ENCODE peak calls at places on chromosome 18, in ten cellular contexts. O is fibroblast of villous mesenchyme; L is left cardiac atrium; H is RPMI7951; I is upper lobe of right lung; E is HEK293T; W is lung microvascular endothelial cell; G is AG08396; S is stimulated activated naive CD8-positive, alpha-beta T cell treated with anti-CD3 and anti-CD28 coated beads, Interleukin-15, Interleukin-2, amounts not matched to agents 100 U/mL and 50 U/mL, for 24 hours; P is naive thymus-derived CD8-positive, alpha-beta T cell. T is an unnamed sample.

GRCh38 chr18:8858888-8859511 is 153.6 kb downstream of the MTCL1 start:
- DNase-seq in I (no peak), S (no peak), W (no peak), G (peak; percentile 88), L (no peak), O (peak; percentile 97), E (no peak), H (peak; percentile 90), P (no peak), T (no peak)

GRCh38 chr18:11468120-11468519 is 141.3 kb upstream of the SLC35G4 start:
- DNase-seq in S (no peak), E (no peak), P (no peak), O (no peak), H (no peak), I (no peak), G (no peak), W (no peak), L (no peak), T (no peak)

GRCh38 chr18:35467624-35468016 is 30.1 kb downstream of the INO80C start:
- DNase-seq in S (no peak), H (no peak), G (no peak), O (no peak), I (no peak), W (no peak), P (no peak), E (no peak), L (no peak), T (no peak)

GRCh38 chr18:50602466-50602865 is 42.6 kb downstream of the MAPK4 start:
- DNase-seq in H (no peak), G (no peak), W (no peak), I (no peak), O (no peak), P (no peak), S (no peak), L (no peak), E (no peak), T (no peak)

GRCh38 chr18:63505566-63506335 is 29.0 kb downstream of the SERPINB5 start:
- DNase-seq in H (peak; percentile 34), W (peak; percentile 31), E (peak; percentile 32), L (no peak), O (peak; percentile 22), I (no peak), G (peak; percentile 21), P (no peak), S (peak; percentile 50), T (no peak)

GRCh38 chr18:74579704-74580103 is 18.0 kb upstream of the ZNF407 start:
- DNase-seq in S (no peak), O (no peak), E (no peak), H (no peak), P (no peak), L (no peak), G (no peak), I (no peak), W (no peak), T (no peak)

GRCh38 chr18:50194623-50195532 is at the start of gene MYO5B:
- DNase-seq in P (peak; percentile 12), E (peak; percentile 67), I (peak; percentile 93), G (peak; percentile 31), L (peak; percentile 46), H (no peak), S (peak; percentile 69), W (peak; percentile 11), O (no peak), T (no peak)

GRCh38 chr18:45165871-45166270 is 449.4 kb upstream of the SLC14A2 start:
- DNase-seq in S (no peak), G (no peak), L (no peak), H (peak; percentile 62), O (peak; percentile 21), W (no peak), P (no peak), E (no peak), I (no peak), T (no peak)

GRCh38 chr18:9842446-9842845 is 43.3 kb upstream of the TXNDC2 start:
- DNase-seq in P (no peak), G (no peak), E (no peak), H (no peak), L (no peak), I (no peak), W (no peak), S (no peak), O (no peak), T (no peak)

GRCh38 chr18:51077217-51077616 is 47.2 kb downstream of the SMAD4 start:
- DNase-seq in L (no peak), I (no peak), G (no peak), S (no peak), W (no peak), E (no peak), H (peak; percentile 27), P (no peak), O (peak; percentile 82), T (no peak)

GRCh38 chr18:44325903-44326650 is 354.6 kb upstream of the SETBP1 start:
- DNase-seq in G (peak; percentile 5), I (no peak), E (peak; percentile 4), P (no peak), S (peak; percentile 29), O (peak; percentile 67), L (peak; percentile 66), H (peak; percentile 19), W (peak; percentile 84), T (peak; percentile 64)

GRCh38 chr18:69878534-69878933 is 69.1 kb downstream of the CD226 start:
- DNase-seq in I (no peak), L (no peak), S (no peak), G (no peak), O (no peak), P (no peak), W (no peak), E (no peak), H (no peak), T (no peak)

GRCh38 chr18:26568926-26569700 is 20.8 kb upstream of the KCTD1 start:
- DNase-seq in L (no peak), S (no peak), P (no peak), I (no peak), O (no peak), H (no peak), G (no peak), W (no peak), E (no peak), T (no peak)

GRCh38 chr18:79477711-79478483 is 82.2 kb downstream of the NFATC1 start:
- DNase-seq in W (no peak), I (no peak), E (no peak), L (peak; percentile 20), S (no peak), P (no peak), H (no peak), O (no peak), G (no peak), T (no peak)

GRCh38 chr18:54918060-54918459 is 41.2 kb downstream of the CCDC68 start:
- DNase-seq in L (no peak), G (no peak), W (no peak), I (no peak), O (no peak), H (no peak), E (no peak), S (no peak), P (no peak), T (no peak)

GRCh38 chr18:56570971-56571370 is 67.4 kb downstream of the TXNL1 start:
- DNase-seq in S (no peak), I (no peak), G (no peak), P (no peak), L (no peak), O (no peak), W (no peak), H (no peak), E (no peak), T (no peak)

GRCh38 chr18:12287684-12288405 is 20.2 kb upstream of the TUBB6 start:
- DNase-seq in L (peak; percentile 83), E (no peak), S (peak; percentile 17), G (peak; percentile 94), O (peak; percentile 93), W (peak; percentile 23), P (no peak), I (peak; percentile 89), H (peak; percentile 88), T (peak; percentile 85)

GRCh38 chr18:25399554-25399953 is 47.6 kb upstream of the ZNF521 start:
- DNase-seq in E (no peak), H (peak; percentile 43), W (no peak), G (no peak), P (no peak), L (no peak), I (no peak), O (peak; percentile 21), S (no peak), T (no peak)